ENCODE peak calls at places on chromosomes 2 and 18, in seven cellular contexts. Y is psoas muscle, E is GM06990, T is colonic mucosa, G is A549, O is foreskin fibroblast, K is fibroblast of lung. H is an unnamed sample.

GRCh38 chr2:100036020-100036419 is 106.4 kb downstream of the AFF3 start:
- DNase-seq in Y (no peak), E (no peak), T (no peak), G (no peak), O (no peak), K (no peak), H (no peak)

GRCh38 chr2:226794077-226794670 is 5.4 kb downstream of the IRS1 start:
- DNase-seq in Y (no peak), E (no peak), T (no peak), G (no peak), O (no peak), K (peak), H (no peak)

GRCh38 chr2:166240387-166241313 is 112.8 kb upstream of the SCN1A start:
- DNase-seq in Y (no peak), E (no peak), T (no peak), G (no peak), O (no peak), K (no peak), H (no peak)

GRCh38 chr2:217993817-217994459 is 8.9 kb downstream of the TNS1 start:
- DNase-seq in Y (peak), E (peak), T (peak), G (peak), O (no peak), K (peak), H (no peak)

GRCh38 chr2:12539771-12540170 is 177.0 kb upstream of the TRIB2 start:
- DNase-seq in Y (no peak), E (no peak), T (no peak), G (no peak), O (no peak), K (no peak), H (no peak)

GRCh38 chr2:115560671-115561070 is 1118.2 kb downstream of the DPP10 start:
- DNase-seq in Y (no peak), E (no peak), T (no peak), G (no peak), O (no peak), K (peak), H (no peak)

GRCh38 chr2:168119519-168120141 is 127.8 kb downstream of the STK39 start:
- DNase-seq in Y (no peak), E (peak), T (peak), G (peak), O (peak), K (peak), H (peak)

GRCh38 chr2:56239437-56239836 is 55.6 kb downstream of the CCDC85A start:
- DNase-seq in Y (no peak), E (no peak), T (peak), G (no peak), O (no peak), K (no peak), H (no peak)

GRCh38 chr2:241315879-241316700 is at the start of gene SEPTIN2:
- DNase-seq in Y (no peak), E (peak), T (peak), G (peak), O (peak), K (peak), H (no peak)

GRCh38 chr2:10120158-10120937 is 2.2 kb upstream of the RRM2 start:
- DNase-seq in Y (peak), E (peak), T (peak), G (peak), O (peak), K (peak), H (peak)

GRCh38 chr18:40413160-40413559 is 1541.9 kb upstream of the PIK3C3 start:
- DNase-seq in Y (no peak), E (no peak), T (peak), G (peak), O (peak), K (peak), H (peak)

GRCh38 chr2:21037671-21038108 is 6.2 kb downstream of the APOB start:
- DNase-seq in Y (no peak), E (no peak), T (no peak), G (no peak), O (no peak), K (no peak), H (no peak)

GRCh38 chr2:201643216-201643651 is at the start of gene TMEM237:
- DNase-seq in Y (peak), E (peak), T (no peak), G (peak), O (no peak), K (peak), H (no peak)

GRCh38 chr2:136381722-136382633 is 264.0 kb upstream of the CXCR4 start:
- DNase-seq in Y (no peak), E (peak), T (no peak), G (no peak), O (no peak), K (no peak), H (no peak)

GRCh38 chr18:30992231-30992630 is 50.3 kb downstream of the DSC3 start:
- DNase-seq in Y (no peak), E (no peak), T (no peak), G (no peak), O (no peak), K (no peak), H (no peak)

GRCh38 chr2:238878051-238878735 is 30.3 kb downstream of the TWIST2 start:
- DNase-seq in Y (no peak), E (no peak), T (no peak), G (no peak), O (no peak), K (no peak), H (no peak)

GRCh38 chr18:58239879-58240278 is 195.9 kb downstream of the NEDD4L start:
- DNase-seq in Y (no peak), E (no peak), T (no peak), G (no peak), O (no peak), K (no peak), H (no peak)

GRCh38 chr2:239813261-239814135 is 211.6 kb downstream of the NDUFA10 start:
- DNase-seq in Y (no peak), E (no peak), T (no peak), G (no peak), O (no peak), K (no peak), H (no peak)

GRCh38 chr2:5756266-5756665 is 64.1 kb downstream of the SOX11 start:
- DNase-seq in Y (no peak), E (no peak), T (no peak), G (no peak), O (no peak), K (no peak), H (no peak)

GRCh38 chr2:202317080-202317859 is 51.7 kb downstream of the NOP58 start:
- DNase-seq in Y (no peak), E (no peak), T (peak), G (no peak), O (peak), K (peak), H (peak)

GRCh38 chr2:84851876-84852275 is 29.0 kb downstream of the TRABD2A start:
- DNase-seq in Y (no peak), E (no peak), T (no peak), G (no peak), O (no peak), K (no peak), H (no peak)

GRCh38 chr2:20593072-20594034 is 57.5 kb downstream of the HS1BP3 start:
- DNase-seq in Y (peak), E (no peak), T (no peak), G (peak), O (peak), K (peak), H (no peak)

GRCh38 chr2:78127428-78127827 is 605.3 kb upstream of the LRRTM4 start:
- DNase-seq in Y (no peak), E (no peak), T (no peak), G (no peak), O (no peak), K (no peak), H (no peak)

GRCh38 chr2:234512884-234513669 is 16.2 kb upstream of the ARL4C start:
- DNase-seq in Y (no peak), E (no peak), T (no peak), G (no peak), O (peak), K (peak), H (no peak)

GRCh38 chr2:234678721-234679120 is 181.8 kb upstream of the ARL4C start:
- DNase-seq in Y (no peak), E (no peak), T (no peak), G (no peak), O (peak), K (peak), H (no peak)

GRCh38 chr18:59139291-59139614 is 431 bp upstream of the SEC11C start:
- DNase-seq in Y (peak), E (no peak), T (peak), G (peak), O (peak), K (peak), H (no peak)

GRCh38 chr2:238030422-238031155 is 30.2 kb upstream of the SCLY start:
- DNase-seq in Y (no peak), E (no peak), T (no peak), G (no peak), O (no peak), K (no peak), H (no peak)

GRCh38 chr2:949384-949893 is 1.2 kb upstream of the SNTG2 start:
- DNase-seq in Y (no peak), E (no peak), T (no peak), G (no peak), O (no peak), K (no peak), H (no peak)
- H3K4me3 ChIP-seq in Y (peak), E (no peak), T (peak), G (no peak), O (peak), K (no peak), H (no peak)

DNA sequence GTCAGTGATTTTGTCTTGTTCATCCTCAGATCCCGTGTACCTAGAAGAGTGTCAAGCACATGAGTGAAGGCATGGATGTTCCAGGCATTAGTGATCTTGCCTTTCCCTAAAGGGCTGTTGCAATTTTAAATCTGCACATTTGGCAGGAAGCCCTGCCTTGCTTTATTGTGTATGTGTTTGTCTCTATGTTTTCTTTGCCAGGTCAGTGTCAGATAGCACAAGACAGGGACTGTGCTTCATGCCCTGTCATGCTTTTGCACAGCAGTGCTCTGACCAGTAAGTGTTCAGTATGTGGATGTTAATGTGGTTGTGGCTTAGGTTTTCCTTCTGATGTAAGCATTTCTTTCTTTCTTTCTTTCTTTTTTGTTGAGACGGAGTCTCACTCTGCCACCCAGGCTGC is 131.5 kb downstream of the RGPD3 start:
- DNase-seq in Y (no peak), E (no peak), T (no peak), G (no peak), O (no peak), K (no peak), H (no peak)
- TF ChIP-seq CTCF in Y (no peak), E (no peak), T (no peak), G (no peak), O (no peak), K (no peak), H (no peak)

GRCh38 chr18:13488281-13488929 is 238.0 kb downstream of the FAM210A start:
- DNase-seq in Y (no peak), E (no peak), T (no peak), G (no peak), O (no peak), K (no peak), H (no peak)
- H3K4me3 ChIP-seq in Y (no peak), E (no peak), T (no peak), G (no peak), O (no peak), K (no peak), H (no peak)

GRCh38 chr2:27115485-27115884 is 3.4 kb downstream of the CGREF1 start:
- DNase-seq in Y (no peak), E (no peak), T (no peak), G (no peak), O (no peak), K (no peak), H (no peak)

GRCh38 chr2:27123302-27124150 is at the start of gene ABHD1:
- DNase-seq in Y (peak), E (peak), T (peak), G (peak), O (no peak), K (no peak), H (no peak)

GRCh38 chr2:27117995-27118524 is 868 bp downstream of the CGREF1 start:
- DNase-seq in Y (peak), E (no peak), T (no peak), G (no peak), O (no peak), K (no peak), H (no peak)

GRCh38 chr2:27122791-27123190 is 824 bp upstream of the ABHD1 start:
- DNase-seq in Y (no peak), E (no peak), T (no peak), G (no peak), O (no peak), K (no peak), H (no peak)

GRCh38 chr2:27118525-27119329 is at the start of gene CGREF1:
- DNase-seq in Y (no peak), E (no peak), T (no peak), G (peak), O (no peak), K (no peak), H (no peak)
- TF ChIP-seq CTCF in Y (no peak), E (no peak), T (no peak), G (no peak), O (no peak), K (no peak), H (no peak)

DNA sequence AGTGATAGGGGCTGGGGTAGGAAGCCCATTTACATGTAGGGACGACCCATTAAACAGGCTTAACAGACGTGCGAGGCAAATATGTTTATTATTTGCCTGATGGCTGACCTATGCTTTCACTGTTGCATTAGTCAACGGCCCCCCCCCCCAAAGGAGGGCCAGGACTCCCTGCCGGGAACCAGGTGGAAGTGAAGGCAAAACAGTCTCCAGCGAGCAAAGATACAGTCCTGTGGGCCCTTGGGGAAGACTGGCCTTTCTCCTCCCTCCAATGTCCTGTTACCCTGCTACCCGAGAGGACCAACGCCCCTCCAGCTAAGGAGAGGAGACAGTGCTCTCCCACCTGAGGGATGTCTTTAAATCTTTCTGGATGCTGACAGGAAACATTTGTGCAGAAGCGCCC is 136.1 kb upstream of the SIX3 start:
- DNase-seq in Y (no peak), E (no peak), T (no peak), G (no peak), O (no peak), K (no peak), H (no peak)
- H3K4me3 ChIP-seq in Y (no peak), E (no peak), T (no peak), G (no peak), O (no peak), K (no peak), H (no peak)

H was measured in HFF-Myc.